ENCODE peak calls at places on chromosome 5, in six cellular contexts. S is psoas muscle; J is breast epithelium; V is testis; G is CD8-positive, alpha-beta memory T cell; O is DND-41. A is an unnamed sample. For H3K9me3, the result is how much of the 10 kb centered on the place peaks cover.

GRCh38 chr5:27619982-27620381 is 581.6 kb upstream of the CDH9 start:
- DNase-seq in O (no peak), V (no peak), J (no peak), S (no peak), G (no peak), A (no peak)

GRCh38 chr5:61640631-61641030 is 308.6 kb downstream of the ZSWIM6 start:
- DNase-seq in S (no peak), G (no peak), O (no peak), V (no peak), J (no peak), A (no peak)

GRCh38 chr5:22372376-22372775 is 480.8 kb downstream of the CDH12 start:
- DNase-seq in S (no peak), G (no peak), J (no peak), V (no peak), O (no peak), A (no peak)

GRCh38 chr5:197892-198489 is 6.7 kb downstream of the LRRC14B start:
- DNase-seq in O (no peak), G (no peak), J (no peak), S (no peak), V (no peak), A (no peak)

GRCh38 chr5:179484761-179485160 is 65.6 kb upstream of the RUFY1 start:
- DNase-seq in O (no peak), J (no peak), S (no peak), G (no peak), V (no peak), A (no peak)

GRCh38 chr5:142644640-142645361 is 41.1 kb downstream of the FGF1 start:
- DNase-seq in G (no peak), O (no peak), S (no peak), V (no peak), J (no peak), A (no peak)

GRCh38 chr5:92527311-92528078 is 1053.5 kb downstream of the NR2F1-AS1 start:
- DNase-seq in G (no peak), J (no peak), S (no peak), O (no peak), V (no peak), A (no peak)

GRCh38 chr5:135227064-135228022 is 171.7 kb downstream of the MACROH2A1 start:
- DNase-seq in O (no peak), J (peak), G (no peak), V (no peak), S (no peak), A (no peak)

GRCh38 chr5:9608093-9608492 is 22.1 kb downstream of the TAS2R1 start:
- DNase-seq in J (no peak), O (no peak), G (no peak), V (no peak), S (no peak), A (no peak)

GRCh38 chr5:68730220-68731010 is 363.4 kb upstream of the SLC30A5 start:
- DNase-seq in J (no peak), S (no peak), V (peak), G (no peak), O (no peak), A (no peak)

GRCh38 chr5:135561266-135561665 is 17.5 kb downstream of the CXCL14 start:
- DNase-seq in G (no peak), O (no peak), V (no peak), S (no peak), J (no peak), A (no peak)

GRCh38 chr5:137300411-137301240 is 198.5 kb downstream of the SPOCK1 start:
- DNase-seq in S (no peak), J (no peak), O (no peak), V (no peak), G (no peak), A (no peak)

GRCh38 chr5:68319316-68320093 is 103.9 kb downstream of the PIK3R1 start:
- DNase-seq in J (no peak), G (no peak), V (no peak), S (no peak), O (no peak), A (no peak)

GRCh38 chr5:15702102-15702501 is 202.1 kb downstream of the FBXL7 start:
- DNase-seq in J (no peak), O (no peak), G (no peak), S (no peak), V (no peak), A (no peak)

GRCh38 chr5:36052542-36052941 is 14.1 kb downstream of the UGT3A2 start:
- DNase-seq in O (no peak), V (no peak), J (no peak), G (no peak), S (no peak), A (no peak)

GRCh38 chr5:172322028-172322965 is 38.7 kb upstream of the UBTD2 start:
- DNase-seq in J (no peak), O (no peak), V (no peak), G (no peak), S (no peak), A (no peak)

GRCh38 chr5:122785294-122785693 is 10.4 kb downstream of the SNX2 start:
- DNase-seq in S (no peak), O (no peak), V (no peak), J (no peak), G (no peak), A (no peak)

GRCh38 chr5:139650031-139650688 is 2.0 kb downstream of the CXXC5 start:
- DNase-seq in J (no peak), G (no peak), O (peak), S (no peak), V (no peak), A (no peak)

GRCh38 chr5:9661316-9662015 is 31.3 kb upstream of the TAS2R1 start:
- DNase-seq in G (no peak), O (no peak), J (no peak), V (no peak), S (no peak), A (no peak)

GRCh38 chr5:44178414-44178813 is 210.8 kb downstream of the FGF10 start:
- DNase-seq in J (no peak), O (no peak), G (no peak), S (no peak), V (no peak), A (no peak)

GRCh38 chr5:12934722-12935121 is 1009.8 kb downstream of the DNAH5 start:
- DNase-seq in G (no peak), O (no peak), J (no peak), S (no peak), V (no peak), A (no peak)

GRCh38 chr5:180286-180918 is 10.9 kb upstream of the LRRC14B start:
- DNase-seq in G (no peak), V (no peak), S (no peak), J (no peak), O (no peak), A (no peak)

GRCh38 chr5:149060325-149060724 is 2.5 kb downstream of the SH3TC2 start:
- DNase-seq in O (no peak), S (no peak), V (peak), J (no peak), G (no peak), A (no peak)

GRCh38 chr5:67640011-67640410 is 443.4 kb upstream of the CD180 start:
- DNase-seq in S (no peak), V (no peak), G (no peak), O (no peak), J (no peak), A (no peak)

GRCh38 chr5:76546497-76547102 is 76.6 kb downstream of the F2RL2 start:
- DNase-seq in J (no peak), G (no peak), S (no peak), O (no peak), V (no peak), A (no peak)

GRCh38 chr5:83470920-83471404 is 582 bp upstream of the VCAN start:
- DNase-seq in O (no peak), V (peak), G (no peak), S (no peak), J (no peak), A (no peak)

GRCh38 chr5:132510076-132510475 is 19.5 kb upstream of the IRF1 start:
- DNase-seq in S (no peak), J (no peak), O (no peak), V (no peak), G (no peak), A (no peak)

GRCh38 chr5:120314201-120314600 is 149.9 kb upstream of the PRR16 start:
- DNase-seq in J (no peak), G (no peak), V (no peak), S (no peak), O (no peak), A (no peak)

GRCh38 chr5:73674669-73675004 is 48.6 kb downstream of the ARHGEF28 start:
- DNase-seq in O (no peak), J (no peak), V (no peak), S (no peak), G (no peak), A (no peak)

GRCh38 chr5:65015767-65016166 is 247.0 kb downstream of the CWC27 start:
- DNase-seq in V (no peak), S (no peak), J (no peak), O (no peak), G (no peak), A (no peak)

GRCh38 chr5:128574041-128574440 is 36.0 kb upstream of the FBN2 start:
- DNase-seq in J (no peak), S (no peak), G (no peak), V (no peak), O (no peak), A (no peak)

GRCh38 chr5:59483971-59484472 is 409.5 kb downstream of the PDE4D start:
- DNase-seq in G (no peak), S (no peak), O (no peak), J (no peak), V (no peak), A (no peak)

GRCh38 chr5:87899109-87900100 is 369.2 kb downstream of the TMEM161B start:
- DNase-seq in V (peak), O (no peak), J (no peak), G (no peak), S (peak), A (no peak)

GRCh38 chr5:43129161-43129560 is 8.4 kb downstream of the ZNF131 start:
- DNase-seq in O (no peak), J (no peak), V (no peak), S (no peak), G (no peak), A (no peak)

GRCh38 chr5:26543987-26544386 is 494.4 kb downstream of the CDH9 start:
- DNase-seq in O (no peak), J (no peak), S (no peak), V (no peak), G (no peak), A (no peak)

DNA sequence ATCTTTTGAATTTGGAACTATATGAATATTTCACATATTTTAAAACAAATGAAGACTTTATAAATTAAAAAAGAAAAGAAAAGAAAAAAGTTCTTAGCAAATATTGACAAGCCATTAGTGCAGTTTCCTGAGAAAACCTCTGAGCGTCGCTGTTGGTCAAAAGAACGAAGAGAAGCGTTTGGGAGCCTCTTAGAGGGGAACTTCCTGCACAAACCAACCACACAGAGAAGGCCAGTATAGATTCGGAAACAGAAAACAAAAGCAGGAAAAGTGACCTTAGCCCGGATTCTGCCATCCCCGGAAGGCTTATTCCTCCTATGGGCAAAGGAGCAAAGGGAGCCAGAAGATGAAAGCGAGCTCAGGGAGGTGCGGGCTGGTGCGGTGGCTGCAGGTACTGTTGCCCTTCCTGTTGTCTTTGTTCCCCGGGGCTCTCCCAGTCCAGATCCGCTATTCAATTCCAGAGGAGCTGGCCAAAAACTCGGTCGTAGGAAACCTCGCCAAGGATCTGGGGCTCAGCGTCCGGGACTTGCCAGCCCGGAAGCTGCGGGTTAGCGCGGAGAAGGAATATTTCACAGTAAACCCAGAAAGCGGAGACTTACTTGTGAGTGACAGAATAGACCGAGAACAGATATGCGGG is at the start of gene PCDHGB2:
- DNase-seq in J (no peak), S (no peak), V (no peak), O (peak), G (no peak), A (no peak)
- H3K9me3 ChIP-seq in J (half or more), S (under half), V (under half), O (under half), G (under half), A (under half)

GRCh38 chr5:107698286-107698685 is 27.5 kb upstream of the EFNA5 start:
- DNase-seq in S (no peak), V (no peak), G (no peak), O (no peak), J (no peak), A (no peak)
- H3K9me3 ChIP-seq in S (under half), V (under half), G (under half), O (under half), J (under half), A (under half)

DNA sequence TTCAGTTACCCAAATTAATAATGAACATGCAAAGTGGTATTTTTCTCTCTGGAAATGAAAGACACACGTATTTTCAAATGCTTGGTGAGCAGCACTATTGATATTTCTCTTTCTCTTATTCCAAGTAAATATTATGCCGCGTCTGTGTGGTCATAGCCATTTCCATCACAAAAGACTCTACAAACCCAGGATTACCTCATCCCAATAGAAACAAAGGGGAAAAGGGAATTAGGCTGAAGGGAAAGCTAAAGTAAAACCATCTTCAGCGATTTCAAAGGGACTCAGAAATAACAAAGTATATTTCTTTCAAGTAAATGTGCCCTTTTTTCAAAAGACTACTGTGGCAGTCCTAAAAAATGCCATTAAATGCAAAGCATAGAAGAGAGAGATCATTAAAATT is 62.0 kb upstream of the FST start:
- DNase-seq in J (no peak), O (no peak), G (no peak), V (no peak), S (no peak), A (no peak)
- H3K9me3 ChIP-seq in J (under half), O (under half), G (under half), V (under half), S (under half), A (under half)

GRCh38 chr5:111063709-111064322 is 7.7 kb upstream of the TSLP start:
- DNase-seq in J (no peak), V (no peak), O (no peak), S (no peak), G (no peak), A (no peak)
- H3K9me3 ChIP-seq in J (under half), V (under half), O (under half), S (under half), G (under half), A (under half)

DNA sequence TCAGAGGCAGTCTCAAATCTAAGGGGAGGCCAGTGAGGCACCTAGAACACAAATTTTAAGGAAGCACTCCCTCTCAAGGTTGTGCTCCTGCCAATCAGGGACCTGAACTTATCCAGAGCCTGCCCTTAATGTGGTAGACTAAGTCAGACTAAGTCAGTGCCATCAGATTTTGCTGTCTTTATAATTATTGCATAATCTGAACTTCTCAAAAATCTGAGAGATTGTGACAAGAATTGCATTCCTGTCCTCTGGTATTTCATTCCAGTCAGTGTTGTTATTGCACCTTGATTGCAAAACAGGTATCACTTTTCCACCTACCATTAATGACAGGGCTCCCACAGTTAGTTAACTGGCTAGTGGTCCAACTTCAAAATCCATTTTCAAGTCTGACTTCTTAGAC is 197.1 kb upstream of the HCN1 start:
- DNase-seq in V (no peak), S (no peak), J (no peak), O (no peak), G (no peak), A (no peak)
- H3K9me3 ChIP-seq in V (under half), S (under half), J (under half), O (under half), G (under half), A (under half)

GRCh38 chr5:158375531-158375930 is 516.6 kb upstream of the CLINT1 start:
- DNase-seq in V (no peak), J (no peak), G (no peak), S (no peak), O (no peak), A (no peak)
- H3K9me3 ChIP-seq in V (under half), J (under half), G (under half), S (under half), O (under half), A (under half)

GRCh38 chr5:153937661-153938060 is 101.0 kb downstream of the FAM114A2 start:
- DNase-seq in G (no peak), O (no peak), J (no peak), V (no peak), S (no peak), A (no peak)
- H3K9me3 ChIP-seq in G (under half), O (under half), J (under half), V (under half), S (under half), A (under half)

GRCh38 chr5:110134963-110135935 is 445.5 kb downstream of the MAN2A1 start:
- DNase-seq in J (no peak), O (no peak), S (no peak), V (no peak), G (no peak), A (no peak)
- H3K9me3 ChIP-seq in J (under half), O (under half), S (under half), V (under half), G (under half), A (under half)

A was measured in T-helper 17 cell.